ENCODE peak calls at places on chromosome 3, in seven cellular contexts. C is CD8-positive, alpha-beta T cell; J is cardiac muscle cell; I is LNCaP clone FGC; K is left lung; U is fibroblast of pulmonary artery; Q is ovary. P is an unnamed sample.
A peak's percentile ranks its signal among the peaks of the same experiment; 100 is the strongest.

GRCh38 chr3:128498127-128498626 is 5.2 kb upstream of the GATA2 start:
- DNase-seq in I (no peak), J (no peak), Q (no peak), C (no peak), U (no peak), K (no peak), P (no peak)

GRCh38 chr3:127053979-127054378 is 71.1 kb downstream of the PLXNA1 start:
- DNase-seq in J (no peak), K (peak; percentile 30), U (no peak), Q (no peak), C (no peak), I (no peak), P (no peak)

GRCh38 chr3:179037361-179037760 is 34.2 kb downstream of the ZMAT3 start:
- DNase-seq in K (no peak), J (no peak), I (no peak), Q (no peak), C (peak; percentile 48), U (peak; percentile 76), P (no peak)

GRCh38 chr3:99637041-99637380 is 1.4 kb upstream of the COL8A1 start:
- DNase-seq in U (peak; percentile 65), K (no peak), J (no peak), I (no peak), Q (no peak), C (no peak), P (no peak)

GRCh38 chr3:52453496-52454234 is at the start of gene TNNC1:
- DNase-seq in U (no peak), C (no peak), Q (no peak), J (peak; percentile 90), K (peak; percentile 68), I (no peak), P (no peak)

GRCh38 chr3:5185093-5185673 is 2.3 kb upstream of the EDEM1 start:
- DNase-seq in J (no peak), Q (no peak), C (no peak), I (no peak), U (no peak), K (no peak), P (peak; percentile 48)

GRCh38 chr3:13896473-13897154 is 16.7 kb upstream of the WNT7A start:
- DNase-seq in I (peak; percentile 55), C (peak; percentile 69), J (peak; percentile 86), U (peak; percentile 71), Q (peak; percentile 48), K (no peak), P (peak; percentile 62)

GRCh38 chr3:108406661-108407206 is 103.7 kb downstream of the MYH15 start:
- DNase-seq in Q (no peak), J (peak; percentile 53), U (peak; percentile 77), C (no peak), K (no peak), I (peak; percentile 87), P (peak; percentile 81)

GRCh38 chr3:94423566-94423965 is 360.7 kb downstream of the NSUN3 start:
- DNase-seq in C (no peak), K (no peak), I (no peak), Q (no peak), J (no peak), U (peak; percentile 14), P (no peak)

GRCh38 chr3:174186339-174186984 is 672.7 kb upstream of the NAALADL2 start:
- DNase-seq in K (no peak), Q (no peak), J (no peak), I (no peak), U (no peak), C (no peak), P (no peak)

GRCh38 chr3:185815391-185816282 is 9.2 kb downstream of the IGF2BP2 start:
- DNase-seq in C (no peak), K (no peak), Q (no peak), U (peak; percentile 62), J (no peak), I (no peak), P (no peak)

GRCh38 chr3:133282239-133282638 is 117.6 kb upstream of the BFSP2 start:
- DNase-seq in J (no peak), K (no peak), U (no peak), Q (no peak), I (no peak), C (no peak), P (no peak)

GRCh38 chr3:113802795-113803455 is 35.7 kb upstream of the GRAMD1C start:
- DNase-seq in I (no peak), C (no peak), K (no peak), J (no peak), Q (no peak), U (no peak), P (peak; percentile 18)

GRCh38 chr3:117622130-117622841 is 912.7 kb downstream of the TUSC7 start:
- DNase-seq in I (no peak), Q (no peak), K (no peak), U (peak; percentile 83), C (no peak), J (no peak), P (no peak)

GRCh38 chr3:127043041-127043641 is 60.2 kb downstream of the PLXNA1 start:
- DNase-seq in C (no peak), U (no peak), I (no peak), J (no peak), K (peak; percentile 72), Q (no peak), P (peak; percentile 24)

GRCh38 chr3:127709320-127710060 is 36.7 kb downstream of the ABTB1 start:
- DNase-seq in Q (no peak), U (no peak), J (no peak), I (no peak), C (no peak), K (peak; percentile 10), P (no peak)

GRCh38 chr3:31917303-31917903 is 63.7 kb downstream of the OSBPL10 start:
- DNase-seq in U (no peak), K (no peak), I (no peak), C (no peak), J (peak; percentile 27), Q (no peak), P (peak; percentile 63)

GRCh38 chr3:73364517-73364916 is 260.2 kb downstream of the PDZRN3 start:
- DNase-seq in U (no peak), C (no peak), K (no peak), Q (no peak), J (no peak), I (no peak), P (no peak)

GRCh38 chr3:104437891-104438290 is 928.8 kb upstream of the ALCAM start:
- DNase-seq in K (no peak), U (peak; percentile 66), I (no peak), J (no peak), Q (no peak), C (no peak), P (no peak)

DNA sequence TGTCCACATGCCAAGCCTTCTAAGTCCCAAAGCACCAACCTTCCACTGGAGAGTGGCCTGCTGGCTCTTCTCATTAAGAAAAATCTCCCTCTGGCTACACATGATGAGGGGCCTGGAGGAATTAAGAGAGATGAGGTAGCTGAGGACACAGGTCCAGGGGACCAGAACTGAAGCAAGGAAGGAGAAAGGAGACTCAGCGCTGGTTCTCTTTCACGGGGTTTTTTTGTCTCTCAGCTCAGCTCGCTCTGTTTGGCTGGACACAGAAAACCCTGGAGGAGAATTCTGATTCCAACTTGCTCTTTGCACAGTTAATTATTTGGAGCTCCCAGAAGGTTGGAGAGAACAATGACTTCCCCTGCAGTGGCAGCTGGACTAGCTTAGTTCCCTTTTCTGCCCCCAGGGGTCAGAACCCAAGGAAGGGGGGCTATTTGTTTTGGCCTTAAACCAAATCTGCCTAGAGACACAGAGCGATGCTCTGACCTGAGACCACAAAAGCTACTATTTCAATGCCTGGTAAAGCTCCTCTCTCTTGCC is 507.6 kb downstream of the FHIT start:
- DNase-seq in U (no peak), I (no peak), K (no peak), J (no peak), C (no peak), Q (no peak), P (no peak)
- TF ChIP-seq CTCF in U (no peak), I (no peak), K (no peak), J (no peak), C (no peak), Q (no peak), P (no peak)

DNA sequence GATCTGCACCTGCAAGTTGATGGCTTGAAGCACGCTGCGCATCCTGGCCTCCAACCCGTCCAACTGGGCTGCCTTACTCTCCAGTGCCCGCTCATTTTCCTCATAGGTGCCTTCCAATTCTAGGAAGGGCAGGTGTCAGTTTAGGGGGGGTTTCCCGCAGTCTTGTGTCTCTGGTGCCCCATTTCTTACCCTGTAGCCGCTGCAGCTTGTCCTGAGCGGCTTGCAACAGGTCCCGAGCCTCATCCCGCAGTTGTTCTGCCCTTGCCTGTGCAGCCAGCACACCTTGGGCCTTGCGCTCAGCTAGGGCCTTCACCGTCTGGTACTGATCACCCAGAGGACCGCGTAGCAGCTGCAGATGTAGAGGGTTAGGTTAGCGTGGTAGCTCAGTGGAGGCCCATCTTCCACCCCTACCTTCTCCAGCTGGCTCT is 635 bp upstream of the USP19 start:
- DNase-seq in Q (no peak), U (no peak), C (peak; percentile 32), K (no peak), I (no peak), J (no peak), P (no peak)
- H3K4me3 ChIP-seq in Q (peak overlapping the region; percentile 80), U (peak overlapping the region; percentile 75), C (peak overlapping the region; percentile 85), K (peak overlapping the region; percentile 63), I (peak overlapping the region; percentile 91), J (no peak overlapping the region), P (peak overlapping the region; percentile 98)

GRCh38 chr3:373193-373784 is 176.7 kb downstream of the CHL1 start:
- DNase-seq in I (no peak), J (no peak), C (no peak), K (no peak), U (no peak), Q (peak; percentile 30), P (no peak)

GRCh38 chr3:374459-374858 is 177.9 kb downstream of the CHL1 start:
- DNase-seq in U (no peak), J (no peak), I (no peak), C (no peak), K (no peak), Q (no peak), P (no peak)

GRCh38 chr3:380801-381200 is 184.2 kb downstream of the CHL1 start:
- DNase-seq in U (no peak), K (no peak), I (peak; percentile 33), C (no peak), Q (no peak), J (no peak), P (no peak)

GRCh38 chr3:377158-377561 is 180.6 kb downstream of the CHL1 start:
- DNase-seq in U (peak; percentile 18), C (no peak), Q (no peak), J (peak; percentile 19), I (no peak), K (no peak), P (peak; percentile 50)
- TF ChIP-seq CTCF in U (peak; percentile 22), C (no peak), Q (peak; percentile 12), J (peak; percentile 9), I (peak; percentile 69), K (peak; percentile 19), P (peak; percentile 32)

DNA sequence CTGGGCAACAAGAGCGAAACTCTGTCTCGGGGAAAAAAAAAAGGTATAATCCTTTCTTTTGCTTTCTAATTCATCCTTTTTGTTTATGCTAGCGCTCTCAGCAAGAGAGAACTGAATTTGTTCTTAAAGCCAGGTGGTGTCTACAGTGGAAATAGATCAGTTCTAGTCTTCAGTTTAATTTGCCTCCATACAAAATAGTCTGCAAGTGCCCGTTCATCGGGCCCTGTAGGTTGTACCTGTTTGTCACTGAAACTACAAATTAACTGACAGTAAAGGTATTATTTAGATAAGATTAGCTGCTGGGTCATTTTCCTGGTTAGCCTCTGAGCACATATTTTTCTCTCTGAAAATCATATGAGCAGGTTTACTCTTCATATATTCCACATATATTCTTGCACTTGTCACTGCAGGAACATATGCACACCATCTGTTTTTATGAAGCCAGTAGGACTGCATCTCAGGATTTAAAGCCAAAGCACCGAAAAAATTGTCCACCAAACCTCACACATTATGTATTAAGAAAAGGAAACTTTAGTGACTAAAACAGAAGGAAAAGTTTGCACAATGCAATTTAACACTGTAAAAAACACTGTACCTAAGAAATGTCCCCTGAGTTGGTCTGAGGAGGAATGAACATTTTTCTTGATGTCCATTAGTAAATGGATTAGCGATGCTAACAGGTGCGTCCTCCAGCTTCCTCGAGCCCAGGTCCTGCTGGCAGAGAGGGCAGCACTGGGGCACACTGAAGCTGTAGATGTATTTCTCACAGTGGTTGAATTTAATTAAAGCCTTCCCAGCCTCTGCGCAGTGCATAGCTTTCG is 437 bp downstream of the MKRN2OS start:
- DNase-seq in K (no peak), I (no peak), Q (no peak), U (no peak), C (no peak), J (no peak), P (no peak)
- H3K4me3 ChIP-seq in K (peak overlapping the region; percentile 1), I (peak overlapping the region; percentile 62), Q (no peak overlapping the region), U (no peak overlapping the region), C (no peak overlapping the region), J (no peak overlapping the region), P (no peak overlapping the region)

P was measured in GM12865.